ENCODE peak calls at places on chromosomes 12 and 14, in seven cellular contexts. H, M, F, V, E, S and R are unnamed samples.

GRCh38 chr12:70557583-70558263 is 79.5 kb downstream of the PTPRB start:
- DNase-seq in H (no peak), M (no peak), F (no peak), V (no peak), E (no peak), S (no peak), R (no peak)

GRCh38 chr14:102693006-102693755 is 84.1 kb upstream of the TRAF3 start:
- DNase-seq in H (peak), M (peak), F (no peak), V (no peak), E (no peak), S (peak), R (no peak)

GRCh38 chr12:73867147-73867546 is 670.5 kb upstream of the ATXN7L3B start:
- DNase-seq in H (no peak), M (no peak), F (no peak), V (no peak), E (no peak), S (no peak), R (no peak)

GRCh38 chr12:86257173-86257572 is 982 bp upstream of the MGAT4C start:
- DNase-seq in H (no peak), M (no peak), F (no peak), V (no peak), E (no peak), S (no peak), R (no peak)

GRCh38 chr12:53974084-53975018 is at the start of gene HOTAIR:
- DNase-seq in H (no peak), M (no peak), F (peak), V (no peak), E (no peak), S (no peak), R (no peak)

GRCh38 chr12:85923767-85924331 is 49.8 kb downstream of the NTS start:
- DNase-seq in H (no peak), M (peak), F (no peak), V (peak), E (peak), S (peak), R (no peak)

GRCh38 chr14:32444262-32444661 is 115.2 kb downstream of the AKAP6 start:
- DNase-seq in H (no peak), M (no peak), F (no peak), V (no peak), E (no peak), S (no peak), R (no peak)

GRCh38 chr12:122473543-122474323 is 27.0 kb downstream of the ZCCHC8 start:
- DNase-seq in H (no peak), M (no peak), F (no peak), V (peak), E (peak), S (peak), R (no peak)

GRCh38 chr12:47276253-47277070 is 196.7 kb upstream of the AMIGO2 start:
- DNase-seq in H (no peak), M (no peak), F (no peak), V (peak), E (peak), S (peak), R (no peak)

GRCh38 chr14:29454026-29454693 is 473.5 kb downstream of the PRKD1 start:
- DNase-seq in H (peak), M (no peak), F (no peak), V (no peak), E (peak), S (no peak), R (no peak)

GRCh38 chr14:80164991-80165390 is 46.3 kb downstream of the DIO2 start:
- DNase-seq in H (no peak), M (no peak), F (no peak), V (no peak), E (peak), S (peak), R (no peak)

GRCh38 chr12:84166812-84167211 is 745.8 kb downstream of the SLC6A15 start:
- DNase-seq in H (no peak), M (no peak), F (no peak), V (no peak), E (no peak), S (no peak), R (no peak)

GRCh38 chr12:95182868-95183415 is 34.3 kb downstream of the FGD6 start:
- DNase-seq in H (no peak), M (no peak), F (no peak), V (peak), E (peak), S (peak), R (no peak)

GRCh38 chr14:91215381-91215780 is 29.1 kb downstream of the GPR68 start:
- DNase-seq in H (no peak), M (no peak), F (no peak), V (no peak), E (no peak), S (no peak), R (no peak)

GRCh38 chr12:5512585-5512970 is 80.7 kb downstream of the NTF3 start:
- DNase-seq in H (no peak), M (no peak), F (peak), V (no peak), E (no peak), S (no peak), R (no peak)

GRCh38 chr12:12432373-12432772 is 75.5 kb downstream of the BORCS5 start:
- DNase-seq in H (no peak), M (no peak), F (no peak), V (peak), E (peak), S (no peak), R (no peak)

DNA sequence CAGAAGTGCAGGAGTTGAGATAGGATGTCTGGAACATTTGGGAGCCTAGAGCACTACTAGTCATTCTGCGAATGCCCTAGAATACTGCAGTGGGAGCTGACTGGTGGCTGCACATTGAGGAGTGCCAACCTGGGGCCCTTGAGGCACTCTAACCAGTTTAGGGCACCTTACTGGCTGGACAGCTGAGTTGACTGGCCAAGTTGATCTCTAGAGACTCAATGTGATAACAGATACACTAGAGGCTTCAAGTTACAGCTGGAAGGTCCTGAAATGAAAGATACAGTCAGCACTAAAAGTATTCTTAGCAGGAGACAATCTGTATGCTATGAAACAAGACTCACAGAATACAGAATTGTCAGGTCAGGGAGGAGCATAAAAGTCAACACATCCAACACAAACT is 8.0 kb downstream of the SLC8A3 start:
- DNase-seq in H (no peak), M (no peak), F (no peak), V (no peak), E (no peak), S (no peak), R (no peak)
- H2BK120ac ChIP-seq in H (no peak), M (no peak), F (no peak), V (no peak), E (no peak), S (no peak), R (no peak)

GRCh38 chr12:108690191-108690518 is 41.2 kb downstream of the CORO1C start:
- DNase-seq in H (no peak), M (no peak), F (no peak), V (no peak), E (no peak), S (no peak), R (no peak)

GRCh38 chr12:108685469-108686247 is 45.7 kb downstream of the CORO1C start:
- DNase-seq in H (no peak), M (no peak), F (no peak), V (no peak), E (no peak), S (no peak), R (no peak)

GRCh38 chr12:108689314-108690190 is 41.8 kb downstream of the CORO1C start:
- DNase-seq in H (no peak), M (peak), F (no peak), V (peak), E (peak), S (peak), R (no peak)

GRCh38 chr12:108683906-108684556 is 47.3 kb downstream of the CORO1C start:
- DNase-seq in H (no peak), M (no peak), F (no peak), V (no peak), E (no peak), S (peak), R (no peak)

GRCh38 chr12:108686753-108687152 is 44.6 kb downstream of the CORO1C start:
- DNase-seq in H (no peak), M (no peak), F (no peak), V (no peak), E (no peak), S (no peak), R (no peak)
- H2BK120ac ChIP-seq in H (no peak), M (no peak), F (peak), V (no peak), E (peak), S (no peak), R (no peak)

DNA sequence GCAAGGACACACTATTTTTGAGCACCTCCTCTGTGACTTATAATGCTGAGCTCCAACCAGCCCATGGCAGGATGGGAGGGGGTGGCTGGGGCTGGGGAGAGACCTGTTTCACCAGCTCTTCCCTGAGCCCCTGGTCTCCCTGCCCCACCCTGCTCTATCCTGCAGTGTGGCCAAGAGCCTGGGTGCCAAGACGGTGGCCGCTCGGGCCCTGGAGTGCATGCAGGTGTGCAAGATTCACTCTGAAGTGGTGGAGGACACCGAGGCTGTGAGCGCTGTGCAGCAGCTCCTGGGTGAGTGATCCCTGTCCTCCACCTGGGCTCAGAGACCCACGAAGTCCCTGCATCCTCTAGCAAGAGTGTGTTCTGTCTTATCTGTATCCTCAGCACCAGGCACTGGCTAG is 14.4 kb downstream of the SDSL start:
- DNase-seq in H (no peak), M (no peak), F (no peak), V (no peak), E (no peak), S (no peak), R (no peak)
- H2BK120ac ChIP-seq in H (no peak), M (no peak), F (no peak), V (no peak), E (no peak), S (no peak), R (no peak)

GRCh38 chr12:24838531-24838950 is 110.4 kb downstream of the BCAT1 start:
- DNase-seq in H (no peak), M (no peak), F (no peak), V (peak), E (peak), S (peak), R (no peak)
- H2BK120ac ChIP-seq in H (no peak), M (no peak), F (no peak), V (no peak), E (no peak), S (no peak), R (no peak)

GRCh38 chr12:14443531-14443930 is 78.0 kb downstream of the ATF7IP start:
- DNase-seq in H (no peak), M (no peak), F (no peak), V (peak), E (peak), S (no peak), R (no peak)

GRCh38 chr12:14442221-14442881 is 76.9 kb downstream of the ATF7IP start:
- DNase-seq in H (no peak), M (no peak), F (no peak), V (no peak), E (no peak), S (no peak), R (no peak)
- H2BK120ac ChIP-seq in H (no peak), M (no peak), F (no peak), V (no peak), E (no peak), S (no peak), R (no peak)

GRCh38 chr14:95659986-95660385 is 26.2 kb upstream of the TCL1B start:
- DNase-seq in H (no peak), M (no peak), F (no peak), V (no peak), E (no peak), S (no peak), R (no peak)
- H2BK120ac ChIP-seq in H (no peak), M (no peak), F (no peak), V (no peak), E (no peak), S (peak), R (no peak)

GRCh38 chr14:82602794-82603193 is 1069.1 kb upstream of the SEL1L start:
- DNase-seq in H (no peak), M (no peak), F (no peak), V (no peak), E (no peak), S (no peak), R (no peak)
- H2BK120ac ChIP-seq in H (no peak), M (no peak), F (no peak), V (no peak), E (no peak), S (no peak), R (no peak)

GRCh38 chr12:18897816-18898215 is 159.9 kb downstream of the CAPZA3 start:
- DNase-seq in H (no peak), M (no peak), F (no peak), V (no peak), E (peak), S (no peak), R (no peak)

GRCh38 chr12:18899162-18899561 is 161.2 kb downstream of the CAPZA3 start:
- DNase-seq in H (no peak), M (no peak), F (no peak), V (no peak), E (no peak), S (no peak), R (no peak)

GRCh38 chr12:18898469-18898868 is 160.6 kb downstream of the CAPZA3 start:
- DNase-seq in H (no peak), M (no peak), F (no peak), V (no peak), E (no peak), S (no peak), R (no peak)

GRCh38 chr12:18895946-18896345 is 158.0 kb downstream of the CAPZA3 start:
- DNase-seq in H (peak), M (peak), F (peak), V (no peak), E (no peak), S (no peak), R (peak)

GRCh38 chr12:18899678-18900317 is 161.9 kb downstream of the CAPZA3 start:
- DNase-seq in H (no peak), M (no peak), F (no peak), V (no peak), E (no peak), S (peak), R (no peak)
- H2BK120ac ChIP-seq in H (no peak), M (no peak), F (no peak), V (no peak), E (no peak), S (no peak), R (no peak)

GRCh38 chr12:115010324-115010995 is 326.5 kb upstream of the TBX3 start:
- DNase-seq in H (no peak), M (no peak), F (no peak), V (peak), E (peak), S (peak), R (no peak)

GRCh38 chr12:115004469-115005146 is 320.6 kb upstream of the TBX3 start:
- DNase-seq in H (no peak), M (no peak), F (no peak), V (peak), E (no peak), S (no peak), R (no peak)

GRCh38 chr12:115011703-115012102 is 327.7 kb upstream of the TBX3 start:
- DNase-seq in H (no peak), M (no peak), F (no peak), V (no peak), E (no peak), S (no peak), R (no peak)

GRCh38 chr12:115012861-115013667 is 329.1 kb upstream of the TBX3 start:
- DNase-seq in H (no peak), M (peak), F (peak), V (peak), E (no peak), S (no peak), R (no peak)

GRCh38 chr12:115008951-115009350 is 325.0 kb upstream of the TBX3 start:
- DNase-seq in H (no peak), M (no peak), F (no peak), V (no peak), E (no peak), S (no peak), R (no peak)
- H2BK120ac ChIP-seq in H (no peak), M (no peak), F (no peak), V (peak), E (no peak), S (no peak), R (no peak)

GRCh38 chr12:21169878-21170472 is 39.0 kb downstream of the SLCO1B1 start:
- DNase-seq in H (peak), M (peak), F (peak), V (peak), E (peak), S (peak), R (peak)

DNA sequence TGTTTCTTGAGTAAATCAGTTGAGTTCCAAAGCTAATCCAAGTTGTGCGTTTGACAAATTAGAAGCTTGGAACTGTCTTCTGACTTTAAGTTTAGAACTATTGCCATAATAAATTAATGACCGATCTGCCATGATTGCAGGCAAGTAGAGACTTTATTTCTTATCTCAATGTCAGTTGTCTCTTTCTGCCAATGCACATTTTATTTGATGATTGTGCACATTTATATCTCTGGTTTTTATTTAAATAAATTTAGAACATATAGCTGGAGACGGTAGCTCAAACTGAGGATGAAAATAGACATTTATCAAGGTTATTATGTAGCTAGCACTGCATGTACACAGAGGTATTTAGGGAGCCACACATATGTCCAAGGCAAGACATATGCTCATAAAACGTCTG is 34.1 kb downstream of the SLCO1B1 start:
- DNase-seq in H (no peak), M (no peak), F (no peak), V (no peak), E (no peak), S (no peak), R (no peak)
- H2BK120ac ChIP-seq in H (no peak), M (no peak), F (no peak), V (no peak), E (no peak), S (no peak), R (no peak)